ENCODE peak calls at places on chromosomes 3 and 15, in eight cellular contexts. One of them, this sample, is unnamed.

GRCh38 chr15:101612676-101613075 is 39.5 kb downstream of the TM2D3 start:
- DNase-seq in NK-92 treated with Interleukin-12 subunit alpha and Interleukin-12 subunit beta, amount 100 ng/mL, for 24 hours: no peak
- DNase-seq in A673: no peak
- DNase-seq in HEK293T: no peak
- DNase-seq in choroid plexus epithelial cell: no peak
- DNase-seq in fibroblast of mammary gland: no peak
- DNase-seq in colonic mucosa: no peak
- DNase-seq in hippocampal formation: no peak
- DNase-seq in this sample: no peak

GRCh38 chr15:86634992-86635608 is 555.4 kb downstream of the AGBL1 start:
- DNase-seq in NK-92 treated with Interleukin-12 subunit alpha and Interleukin-12 subunit beta, amount 100 ng/mL, for 24 hours: no peak
- DNase-seq in A673: no peak
- DNase-seq in HEK293T: no peak
- DNase-seq in choroid plexus epithelial cell: no peak
- DNase-seq in fibroblast of mammary gland: no peak
- DNase-seq in colonic mucosa: no peak
- DNase-seq in hippocampal formation: no peak
- DNase-seq in this sample: no peak

GRCh38 chr3:69791111-69791510 is 51.8 kb downstream of the MITF start:
- DNase-seq in NK-92 treated with Interleukin-12 subunit alpha and Interleukin-12 subunit beta, amount 100 ng/mL, for 24 hours: no peak
- DNase-seq in A673: no peak
- DNase-seq in HEK293T: no peak
- DNase-seq in choroid plexus epithelial cell: peak; percentile 97
- DNase-seq in fibroblast of mammary gland: peak; percentile 97
- DNase-seq in colonic mucosa: peak; percentile 36
- DNase-seq in hippocampal formation: no peak
- DNase-seq in this sample: peak; percentile 85

GRCh38 chr15:83225449-83225848 is 17.8 kb upstream of the HDGFL3 start:
- DNase-seq in NK-92 treated with Interleukin-12 subunit alpha and Interleukin-12 subunit beta, amount 100 ng/mL, for 24 hours: no peak
- DNase-seq in A673: no peak
- DNase-seq in HEK293T: no peak
- DNase-seq in choroid plexus epithelial cell: no peak
- DNase-seq in fibroblast of mammary gland: no peak
- DNase-seq in colonic mucosa: no peak
- DNase-seq in hippocampal formation: no peak
- DNase-seq in this sample: no peak

GRCh38 chr3:129046037-129046731 is 14.4 kb upstream of the GP9 start:
- DNase-seq in NK-92 treated with Interleukin-12 subunit alpha and Interleukin-12 subunit beta, amount 100 ng/mL, for 24 hours: no peak
- DNase-seq in A673: no peak
- DNase-seq in HEK293T: no peak
- DNase-seq in choroid plexus epithelial cell: no peak
- DNase-seq in fibroblast of mammary gland: no peak
- DNase-seq in colonic mucosa: no peak
- DNase-seq in hippocampal formation: no peak
- DNase-seq in this sample: no peak

GRCh38 chr15:79463043-79463780 is 31.1 kb downstream of the MINAR1 start:
- DNase-seq in NK-92 treated with Interleukin-12 subunit alpha and Interleukin-12 subunit beta, amount 100 ng/mL, for 24 hours: no peak
- DNase-seq in A673: no peak
- DNase-seq in HEK293T: no peak
- DNase-seq in choroid plexus epithelial cell: no peak
- DNase-seq in fibroblast of mammary gland: no peak
- DNase-seq in colonic mucosa: no peak
- DNase-seq in hippocampal formation: no peak
- DNase-seq in this sample: no peak

GRCh38 chr3:46280105-46280797 is 38.0 kb downstream of the CCR3 start:
- DNase-seq in NK-92 treated with Interleukin-12 subunit alpha and Interleukin-12 subunit beta, amount 100 ng/mL, for 24 hours: no peak
- DNase-seq in A673: no peak
- DNase-seq in HEK293T: no peak
- DNase-seq in choroid plexus epithelial cell: peak; percentile 76
- DNase-seq in fibroblast of mammary gland: peak; percentile 61
- DNase-seq in colonic mucosa: no peak
- DNase-seq in hippocampal formation: no peak
- DNase-seq in this sample: peak; percentile 85

GRCh38 chr3:27115352-27115751 is 253.8 kb downstream of the NEK10 start:
- DNase-seq in NK-92 treated with Interleukin-12 subunit alpha and Interleukin-12 subunit beta, amount 100 ng/mL, for 24 hours: no peak
- DNase-seq in A673: no peak
- DNase-seq in HEK293T: no peak
- DNase-seq in choroid plexus epithelial cell: no peak
- DNase-seq in fibroblast of mammary gland: no peak
- DNase-seq in colonic mucosa: no peak
- DNase-seq in hippocampal formation: no peak
- DNase-seq in this sample: no peak

This sample was measured in MCF 10A.